ENCODE peak calls at places on chromosomes 16 and 17, in seven cellular contexts. W is tibial artery; E is NCI-H2171; J is occipital lobe; P is stimulated activated CD8-positive, alpha-beta memory T cell treated with anti-CD3 and anti-CD28 coated beads, Interleukin-4, amount 100 ng/mL, for 4 hours; H is Kasumi-1; S is activated T-cell treated with anti-CD3 and anti-CD28 coated beads for 48 hours. V is an unnamed sample.

GRCh38 chr17:8988263-8988662 is 22.8 kb upstream of the PIK3R5 start:
- DNase-seq in S (no peak), H (no peak), J (no peak), P (no peak), W (no peak), E (no peak), V (no peak)

GRCh38 chr16:19515765-19516164 is 6.1 kb downstream of the GDE1 start:
- DNase-seq in W (no peak), H (no peak), J (no peak), E (no peak), S (no peak), P (no peak), V (no peak)

GRCh38 chr16:10180771-10181163 is 1.5 kb downstream of the GRIN2A start:
- DNase-seq in W (no peak), H (no peak), P (no peak), S (peak; percentile 38), J (no peak), E (no peak), V (no peak)

GRCh38 chr16:74718140-74718539 is 17.5 kb upstream of the MLKL start:
- DNase-seq in S (no peak), E (no peak), P (no peak), W (no peak), J (no peak), H (no peak), V (no peak)

GRCh38 chr16:57600048-57600835 is 28.2 kb upstream of the ADGRG1 start:
- DNase-seq in E (no peak), P (no peak), J (no peak), S (no peak), H (no peak), W (no peak), V (no peak)

GRCh38 chr16:84983308-84983707 is 28.0 kb downstream of the ZDHHC7 start:
- DNase-seq in P (no peak), E (no peak), S (no peak), H (no peak), J (no peak), W (peak; percentile 52), V (no peak)

GRCh38 chr16:78464833-78465232 is 365.4 kb downstream of the WWOX start:
- DNase-seq in P (no peak), H (no peak), E (no peak), S (no peak), J (no peak), W (no peak), V (no peak)

GRCh38 chr16:85390511-85391174 is 222.5 kb upstream of the GSE1 start:
- DNase-seq in P (no peak), W (peak; percentile 91), E (peak; percentile 42), S (no peak), J (no peak), H (no peak), V (peak; percentile 34)

GRCh38 chr17:57567278-57567677 is 177.8 kb downstream of the CCDC182 start:
- DNase-seq in J (no peak), W (no peak), E (peak; percentile 74), P (no peak), H (no peak), S (no peak), V (no peak)

GRCh38 chr16:69563605-69564580 is 1.9 kb upstream of the NFAT5 start:
- DNase-seq in P (peak; percentile 26), H (peak; percentile 66), S (peak; percentile 43), J (no peak), E (no peak), W (no peak), V (no peak)

GRCh38 chr17:47660064-47660492 is 10.4 kb downstream of the KPNB1 start:
- DNase-seq in S (no peak), E (no peak), P (no peak), H (no peak), J (no peak), W (no peak), V (no peak)

GRCh38 chr17:61475726-61476125 is 23.5 kb downstream of the TBX4 start:
- DNase-seq in W (no peak), J (no peak), H (no peak), P (no peak), E (no peak), S (no peak), V (no peak)

GRCh38 chr17:57870283-57870635 is 20.4 kb upstream of the MRPS23 start:
- DNase-seq in P (no peak), H (no peak), J (no peak), E (no peak), S (no peak), W (no peak), V (peak; percentile 47)

GRCh38 chr17:76370261-76370993 is 14.0 kb upstream of the SPHK1 start:
- DNase-seq in W (peak; percentile 67), H (peak; percentile 61), S (no peak), E (no peak), P (no peak), J (no peak), V (no peak)

GRCh38 chr17:17484451-17484899 is 7.7 kb downstream of the MED9 start:
- DNase-seq in E (no peak), W (no peak), P (no peak), S (peak; percentile 54), J (no peak), H (peak; percentile 1), V (no peak)

GRCh38 chr17:77124192-77124908 is 16.4 kb upstream of the SEC14L1 start:
- DNase-seq in H (no peak), W (peak; percentile 52), S (no peak), P (no peak), E (no peak), J (no peak), V (no peak)

GRCh38 chr16:27324851-27325301 is 11.1 kb downstream of the IL4R start:
- DNase-seq in H (no peak), J (no peak), W (no peak), P (no peak), S (no peak), E (no peak), V (no peak)

GRCh38 chr16:89191033-89191900 is 9.1 kb downstream of the SLC22A31 start:
- DNase-seq in H (no peak), P (no peak), E (no peak), J (no peak), S (no peak), W (no peak), V (no peak)

GRCh38 chr17:58308985-58309917 is 19.3 kb downstream of the TSPOAP1 start:
- DNase-seq in W (peak; percentile 10), E (no peak), J (no peak), H (no peak), P (no peak), S (no peak), V (no peak)

GRCh38 chr17:79925242-79925957 is 86.2 kb upstream of the CBX4 start:
- DNase-seq in E (no peak), W (no peak), J (peak; percentile 20), P (no peak), S (no peak), H (no peak), V (no peak)

GRCh38 chr16:85205747-85206471 is 93.6 kb upstream of the CIBAR2 start:
- DNase-seq in S (no peak), W (no peak), E (peak; percentile 77), P (no peak), J (no peak), H (no peak), V (peak; percentile 81)

GRCh38 chr16:2767140-2767731 is 9.8 kb downstream of the ELOB start:
- DNase-seq in P (no peak), J (no peak), S (no peak), H (no peak), E (no peak), W (no peak), V (no peak)

GRCh38 chr17:31724026-31724425 is 135.0 kb downstream of the COPRS start:
- DNase-seq in H (no peak), E (no peak), S (no peak), J (no peak), P (no peak), W (no peak), V (no peak)

GRCh38 chr16:23125277-23125676 is 24.0 kb downstream of the USP31 start:
- DNase-seq in J (no peak), E (no peak), S (no peak), W (no peak), P (no peak), H (no peak), V (no peak)

GRCh38 chr17:1241904-1242303 is 28.3 kb upstream of the BHLHA9 start:
- DNase-seq in E (peak; percentile 78), S (no peak), W (peak; percentile 72), J (no peak), H (no peak), P (no peak), V (no peak)

GRCh38 chr17:74924250-74924948 is at the start of gene OTOP2:
- DNase-seq in W (peak; percentile 57), H (peak; percentile 83), E (no peak), P (no peak), J (no peak), S (no peak), V (no peak)

GRCh38 chr17:57319806-57320205 is 63.5 kb downstream of the MSI2 start:
- DNase-seq in H (no peak), E (no peak), P (no peak), S (no peak), J (no peak), W (no peak), V (no peak)

GRCh38 chr16:20851601-20852000 is 45.3 kb downstream of the REXO5 start:
- DNase-seq in J (peak; percentile 10), W (peak; percentile 90), S (no peak), E (no peak), P (no peak), H (no peak), V (no peak)

GRCh38 chr17:20084621-20085282 is 75.6 kb downstream of the SPECC1 start:
- DNase-seq in H (no peak), W (no peak), J (no peak), E (no peak), P (no peak), S (no peak), V (no peak)

GRCh38 chr16:86063696-86064405 is 164.9 kb downstream of the IRF8 start:
- DNase-seq in S (no peak), H (no peak), P (no peak), E (no peak), J (no peak), W (no peak), V (no peak)

GRCh38 chr17:52982331-52982730 is 823.8 kb upstream of the CA10 start:
- DNase-seq in W (no peak), J (no peak), E (no peak), P (no peak), S (no peak), H (no peak), V (no peak)

GRCh38 chr16:84495506-84495905 is 9.0 kb downstream of the MEAK7 start:
- DNase-seq in J (no peak), E (no peak), W (no peak), H (no peak), P (no peak), S (no peak), V (no peak)

GRCh38 chr16:4327782-4328579 is 12.1 kb downstream of the GLIS2 start:
- DNase-seq in P (no peak), J (peak; percentile 60), E (peak; percentile 67), S (peak; percentile 56), W (peak; percentile 78), H (peak; percentile 42), V (no peak)

GRCh38 chr16:85221810-85222150 is 109.5 kb upstream of the CIBAR2 start:
- DNase-seq in S (no peak), P (no peak), W (no peak), J (no peak), E (no peak), H (no peak), V (no peak)

GRCh38 chr17:60766778-60767190 is 89.1 kb downstream of the BCAS3 start:
- DNase-seq in P (no peak), H (no peak), J (no peak), W (no peak), S (no peak), E (no peak), V (no peak)

GRCh38 chr16:19639986-19640421 is 78.0 kb downstream of the KNOP1 start:
- DNase-seq in H (no peak), S (no peak), J (no peak), W (no peak), E (no peak), P (no peak), V (no peak)